ENCODE peak calls at places on chromosomes 5 and 9, in eight cellular contexts. One of them, this sample, is unnamed. For H3K36me3, the result is how much of the 10 kb centered on the place peaks cover.

GRCh38 chr5:101278917-101279316 is 375.8 kb upstream of the ST8SIA4 start:
- DNase-seq in H1: no peak
- DNase-seq in breast epithelium: no peak
- DNase-seq in prostate gland: no peak
- DNase-seq in heart left ventricle: no peak
- DNase-seq in tibial nerve: no peak
- DNase-seq in IMR-90: no peak
- DNase-seq in sigmoid colon: no peak
- DNase-seq in this sample: no peak

GRCh38 chr5:173315495-173316352 is 12.5 kb downstream of the STC2 start:
- DNase-seq in H1: no peak
- DNase-seq in breast epithelium: peak
- DNase-seq in prostate gland: peak
- DNase-seq in heart left ventricle: peak
- DNase-seq in tibial nerve: no peak
- DNase-seq in IMR-90: peak
- DNase-seq in sigmoid colon: peak
- DNase-seq in this sample: no peak

GRCh38 chr9:91119679-91120078 is 242.0 kb downstream of the AUH start:
- DNase-seq in H1: no peak
- DNase-seq in breast epithelium: no peak
- DNase-seq in prostate gland: no peak
- DNase-seq in heart left ventricle: no peak
- DNase-seq in tibial nerve: no peak
- DNase-seq in IMR-90: peak
- DNase-seq in sigmoid colon: no peak
- DNase-seq in this sample: no peak

GRCh38 chr9:114321759-114322158 is 1.1 kb upstream of the ORM1 start:
- DNase-seq in H1: no peak
- DNase-seq in breast epithelium: no peak
- DNase-seq in prostate gland: no peak
- DNase-seq in heart left ventricle: no peak
- DNase-seq in tibial nerve: no peak
- DNase-seq in IMR-90: peak
- DNase-seq in sigmoid colon: no peak
- DNase-seq in this sample: no peak

GRCh38 chr5:75961814-75962213 is 121.4 kb upstream of the SV2C start:
- DNase-seq in H1: no peak
- DNase-seq in breast epithelium: no peak
- DNase-seq in prostate gland: no peak
- DNase-seq in heart left ventricle: no peak
- DNase-seq in tibial nerve: no peak
- DNase-seq in IMR-90: no peak
- DNase-seq in sigmoid colon: no peak
- DNase-seq in this sample: no peak

GRCh38 chr9:128180001-128180400 is 11.4 kb downstream of the CIZ1 start:
- DNase-seq in H1: no peak
- DNase-seq in breast epithelium: no peak
- DNase-seq in prostate gland: no peak
- DNase-seq in heart left ventricle: no peak
- DNase-seq in tibial nerve: no peak
- DNase-seq in IMR-90: no peak
- DNase-seq in sigmoid colon: no peak
- DNase-seq in this sample: no peak

GRCh38 chr9:4045556-4045955 is 254.3 kb downstream of the GLIS3 start:
- DNase-seq in H1: no peak
- DNase-seq in breast epithelium: no peak
- DNase-seq in prostate gland: no peak
- DNase-seq in heart left ventricle: no peak
- DNase-seq in tibial nerve: no peak
- DNase-seq in IMR-90: no peak
- DNase-seq in sigmoid colon: no peak
- DNase-seq in this sample: no peak

GRCh38 chr9:13628526-13628925 is 349.0 kb upstream of the MPDZ start:
- DNase-seq in H1: no peak
- DNase-seq in breast epithelium: no peak
- DNase-seq in prostate gland: no peak
- DNase-seq in heart left ventricle: no peak
- DNase-seq in tibial nerve: no peak
- DNase-seq in IMR-90: peak
- DNase-seq in sigmoid colon: no peak
- DNase-seq in this sample: no peak

GRCh38 chr5:122202952-122203351 is 73.6 kb downstream of the ZNF474 start:
- DNase-seq in H1: no peak
- DNase-seq in breast epithelium: no peak
- DNase-seq in prostate gland: no peak
- DNase-seq in heart left ventricle: no peak
- DNase-seq in tibial nerve: no peak
- DNase-seq in IMR-90: peak
- DNase-seq in sigmoid colon: no peak
- DNase-seq in this sample: no peak

GRCh38 chr9:118896356-118897000 is 472.8 kb downstream of the BRINP1 start:
- DNase-seq in H1: no peak
- DNase-seq in breast epithelium: no peak
- DNase-seq in prostate gland: no peak
- DNase-seq in heart left ventricle: no peak
- DNase-seq in tibial nerve: no peak
- DNase-seq in IMR-90: no peak
- DNase-seq in sigmoid colon: no peak
- DNase-seq in this sample: no peak

GRCh38 chr9:98654247-98654646 is 54.5 kb downstream of the GABBR2 start:
- DNase-seq in H1: no peak
- DNase-seq in breast epithelium: no peak
- DNase-seq in prostate gland: no peak
- DNase-seq in heart left ventricle: no peak
- DNase-seq in tibial nerve: no peak
- DNase-seq in IMR-90: peak
- DNase-seq in sigmoid colon: no peak
- DNase-seq in this sample: no peak

DNA sequence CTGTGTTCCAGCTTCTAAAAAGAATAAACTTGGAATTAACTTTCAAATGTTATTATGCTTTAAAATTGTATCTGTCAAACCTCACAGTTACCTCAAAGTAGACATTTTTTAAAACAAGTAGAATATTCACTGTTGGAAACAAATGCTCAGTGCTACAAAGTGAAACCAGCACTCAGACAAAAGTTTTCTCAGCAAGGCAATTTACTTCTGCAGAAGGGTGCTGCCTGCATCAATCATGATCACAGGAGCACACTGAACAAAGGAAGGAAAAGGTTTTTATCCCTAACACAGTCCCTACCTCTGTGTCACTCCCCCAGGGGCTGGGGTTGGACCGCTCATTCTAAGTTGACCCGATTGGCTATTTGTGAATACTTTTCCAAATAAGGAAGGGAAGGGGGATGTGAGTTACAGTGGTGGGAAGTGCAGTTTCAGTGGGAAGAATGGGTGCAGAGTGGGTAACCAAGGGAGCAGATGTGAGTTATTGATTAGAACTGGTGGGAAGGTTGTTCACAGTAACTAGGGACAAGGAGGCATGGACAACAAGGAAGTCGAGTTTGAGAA is 63.0 kb upstream of the CDK20 start:
- DNase-seq in H1: no peak
- DNase-seq in breast epithelium: no peak
- DNase-seq in prostate gland: no peak
- DNase-seq in heart left ventricle: no peak
- DNase-seq in tibial nerve: no peak
- DNase-seq in IMR-90: no peak
- DNase-seq in sigmoid colon: no peak
- DNase-seq in this sample: no peak
- TF ChIP-seq POLR2A in H1: no peak
- TF ChIP-seq POLR2A in breast epithelium: no peak
- TF ChIP-seq POLR2A in prostate gland: no peak
- TF ChIP-seq POLR2A in heart left ventricle: no peak
- TF ChIP-seq POLR2A in tibial nerve: no peak
- TF ChIP-seq POLR2A in IMR-90: no peak
- TF ChIP-seq POLR2A in sigmoid colon: no peak
- TF ChIP-seq POLR2A in this sample: no peak

DNA sequence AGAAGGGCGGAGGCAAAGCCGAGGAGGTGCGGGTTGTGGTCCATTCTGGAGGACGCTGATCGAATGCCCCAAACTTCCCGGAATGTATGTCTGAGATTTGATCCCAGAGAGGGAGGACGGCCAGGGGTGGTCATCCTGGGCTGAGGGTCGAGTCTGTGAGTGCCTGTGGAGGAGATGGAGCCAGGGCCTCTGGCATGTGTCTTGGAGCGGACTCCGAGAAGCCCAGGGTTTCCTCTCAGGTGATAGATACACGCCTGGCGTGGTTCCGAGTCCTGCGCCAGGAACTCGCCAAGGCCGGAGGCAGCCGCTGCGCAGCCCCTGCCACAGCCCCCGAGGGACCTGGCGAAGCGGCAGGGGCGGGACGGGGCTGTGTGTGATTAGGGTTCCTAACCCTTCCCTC is 363 bp downstream of the ZNF454 start:
- DNase-seq in H1: no peak
- DNase-seq in breast epithelium: no peak
- DNase-seq in prostate gland: peak
- DNase-seq in heart left ventricle: peak
- DNase-seq in tibial nerve: no peak
- DNase-seq in IMR-90: no peak
- DNase-seq in sigmoid colon: peak
- DNase-seq in this sample: no peak
- H3K4me3 ChIP-seq in H1: peak
- H3K4me3 ChIP-seq in breast epithelium: peak
- H3K4me3 ChIP-seq in prostate gland: peak
- H3K4me3 ChIP-seq in heart left ventricle: peak
- H3K4me3 ChIP-seq in tibial nerve: peak
- H3K4me3 ChIP-seq in IMR-90: peak
- H3K4me3 ChIP-seq in sigmoid colon: peak
- H3K4me3 ChIP-seq in this sample: peak

GRCh38 chr9:134035041-134036039 is 10.1 kb downstream of the BRD3OS start:
- DNase-seq in H1: no peak
- DNase-seq in breast epithelium: no peak
- DNase-seq in prostate gland: no peak
- DNase-seq in heart left ventricle: peak
- DNase-seq in tibial nerve: no peak
- DNase-seq in IMR-90: no peak
- DNase-seq in sigmoid colon: peak
- DNase-seq in this sample: no peak
- H3K36me3 ChIP-seq in H1: half or more
- H3K36me3 ChIP-seq in breast epithelium: under half
- H3K36me3 ChIP-seq in prostate gland: under half
- H3K36me3 ChIP-seq in heart left ventricle: under half
- H3K36me3 ChIP-seq in tibial nerve: under half
- H3K36me3 ChIP-seq in IMR-90: half or more
- H3K36me3 ChIP-seq in sigmoid colon: half or more
- H3K36me3 ChIP-seq in this sample: under half

GRCh38 chr9:35097573-35097972 is 1.2 kb upstream of the PIGO start:
- DNase-seq in H1: no peak
- DNase-seq in breast epithelium: no peak
- DNase-seq in prostate gland: no peak
- DNase-seq in heart left ventricle: no peak
- DNase-seq in tibial nerve: no peak
- DNase-seq in IMR-90: no peak
- DNase-seq in sigmoid colon: no peak
- DNase-seq in this sample: no peak

GRCh38 chr9:35091536-35091935 is 4.9 kb downstream of the PIGO start:
- DNase-seq in H1: no peak
- DNase-seq in breast epithelium: no peak
- DNase-seq in prostate gland: no peak
- DNase-seq in heart left ventricle: no peak
- DNase-seq in tibial nerve: no peak
- DNase-seq in IMR-90: no peak
- DNase-seq in sigmoid colon: no peak
- DNase-seq in this sample: no peak

GRCh38 chr9:35095175-35095574 is 1.2 kb downstream of the PIGO start:
- DNase-seq in H1: no peak
- DNase-seq in breast epithelium: no peak
- DNase-seq in prostate gland: no peak
- DNase-seq in heart left ventricle: peak
- DNase-seq in tibial nerve: no peak
- DNase-seq in IMR-90: no peak
- DNase-seq in sigmoid colon: no peak
- DNase-seq in this sample: no peak

GRCh38 chr9:35096035-35096849 is at the start of gene PIGO:
- DNase-seq in H1: peak
- DNase-seq in breast epithelium: peak
- DNase-seq in prostate gland: peak
- DNase-seq in heart left ventricle: peak
- DNase-seq in tibial nerve: peak
- DNase-seq in IMR-90: peak
- DNase-seq in sigmoid colon: peak
- DNase-seq in this sample: peak
- TF ChIP-seq POLR2A in H1: peak
- TF ChIP-seq POLR2A in breast epithelium: peak
- TF ChIP-seq POLR2A in prostate gland: peak
- TF ChIP-seq POLR2A in heart left ventricle: no peak
- TF ChIP-seq POLR2A in tibial nerve: peak
- TF ChIP-seq POLR2A in IMR-90: no peak
- TF ChIP-seq POLR2A in sigmoid colon: peak
- TF ChIP-seq POLR2A in this sample: peak

DNA sequence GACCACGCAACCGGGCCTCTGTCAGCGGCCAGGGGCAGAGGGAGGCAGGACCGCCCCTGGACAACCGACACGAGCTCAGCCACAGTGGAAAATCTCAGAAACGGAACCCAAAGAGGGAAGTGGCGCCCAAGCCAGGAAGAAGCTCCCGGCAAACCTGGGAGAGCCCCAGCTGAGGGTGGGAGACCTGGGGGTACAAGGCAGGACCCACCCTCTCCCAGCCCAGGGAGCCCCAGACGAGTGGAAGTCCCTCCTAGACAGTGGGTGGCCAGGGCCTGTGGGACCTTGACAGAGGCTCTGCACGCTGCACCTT is 3.0 kb downstream of the SLC12A7 start:
- DNase-seq in H1: no peak
- DNase-seq in breast epithelium: no peak
- DNase-seq in prostate gland: no peak
- DNase-seq in heart left ventricle: no peak
- DNase-seq in tibial nerve: no peak
- DNase-seq in IMR-90: no peak
- DNase-seq in sigmoid colon: no peak
- DNase-seq in this sample: no peak
- H3K4me3 ChIP-seq in H1: no peak
- H3K4me3 ChIP-seq in breast epithelium: no peak
- H3K4me3 ChIP-seq in prostate gland: no peak
- H3K4me3 ChIP-seq in heart left ventricle: peak
- H3K4me3 ChIP-seq in tibial nerve: no peak
- H3K4me3 ChIP-seq in IMR-90: no peak
- H3K4me3 ChIP-seq in sigmoid colon: no peak
- H3K4me3 ChIP-seq in this sample: no peak

GRCh38 chr5:140142246-140142645 is 16.5 kb downstream of the IGIP start:
- DNase-seq in H1: no peak
- DNase-seq in breast epithelium: no peak
- DNase-seq in prostate gland: no peak
- DNase-seq in heart left ventricle: no peak
- DNase-seq in tibial nerve: no peak
- DNase-seq in IMR-90: no peak
- DNase-seq in sigmoid colon: no peak
- DNase-seq in this sample: no peak
- H3K36me3 ChIP-seq in H1: under half
- H3K36me3 ChIP-seq in breast epithelium: under half
- H3K36me3 ChIP-seq in prostate gland: under half
- H3K36me3 ChIP-seq in heart left ventricle: under half
- H3K36me3 ChIP-seq in tibial nerve: under half
- H3K36me3 ChIP-seq in IMR-90: under half
- H3K36me3 ChIP-seq in sigmoid colon: under half
- H3K36me3 ChIP-seq in this sample: under half